ENCODE peak calls at places on chromosome 13, in four cellular contexts. P is Peyer's patch, K is colonic mucosa, G is pancreas. M is an unnamed sample. For H3K4me1 and H3K36me3, the result is how much of the 10 kb centered on the place peaks cover.

GRCh38 chr13:97319088-97319487 is 97.0 kb downstream of the MBNL2 start:
- DNase-seq in K (no peak), G (no peak), P (no peak), M (no peak)

GRCh38 chr13:111335263-111335662 is 14.8 kb downstream of the TEX29 start:
- DNase-seq in K (no peak), P (no peak), G (no peak), M (no peak)

GRCh38 chr13:58032676-58033440 is 401.3 kb downstream of the PCDH17 start:
- DNase-seq in G (no peak), P (no peak), K (no peak), M (no peak)

GRCh38 chr13:91721413-91721812 is 323.0 kb downstream of the GPC5 start:
- DNase-seq in P (no peak), K (no peak), G (no peak), M (no peak)

GRCh38 chr13:43303040-43303729 is 279.8 kb downstream of the DNAJC15 start:
- DNase-seq in P (no peak), K (peak), G (peak), M (peak)

GRCh38 chr13:34349091-34349722 is 531.3 kb downstream of the RFC3 start:
- DNase-seq in G (peak), K (peak), P (no peak), M (peak)

GRCh38 chr13:48236528-48237353 is 3.7 kb downstream of the ITM2B start:
- DNase-seq in P (no peak), G (no peak), K (no peak), M (no peak)

GRCh38 chr13:44815507-44816074 is 173.7 kb downstream of the NUFIP1 start:
- DNase-seq in P (no peak), G (peak), K (peak), M (peak)

GRCh38 chr13:55000043-55000442 is 1971.4 kb downstream of the OLFM4 start:
- DNase-seq in K (no peak), G (no peak), P (no peak), M (no peak)

GRCh38 chr13:51221674-51222509 is at the start of gene FAM124A:
- DNase-seq in G (peak), P (peak), K (peak), M (peak)

GRCh38 chr13:75876371-75877050 is 240.4 kb downstream of the LMO7 start:
- DNase-seq in K (peak), P (no peak), G (peak), M (peak)

GRCh38 chr13:29524176-29524575 is 71.3 kb downstream of the SLC7A1 start:
- DNase-seq in K (no peak), G (no peak), P (peak), M (no peak)

GRCh38 chr13:111215081-111216047 is 100.3 kb downstream of the ARHGEF7 start:
- DNase-seq in K (no peak), G (no peak), P (no peak), M (no peak)

GRCh38 chr13:24351423-24351822 is 42.0 kb downstream of the C1QTNF9 start:
- DNase-seq in K (no peak), P (no peak), G (no peak), M (no peak)

GRCh38 chr13:99009987-99010551 is 32.2 kb upstream of the DOCK9 start:
- DNase-seq in K (no peak), G (no peak), P (no peak), M (no peak)

GRCh38 chr13:87954116-87954515 is 282.9 kb downstream of the SLITRK5 start:
- DNase-seq in P (no peak), K (no peak), G (no peak), M (no peak)

GRCh38 chr13:99895428-99895998 is 76.1 kb downstream of the ZIC5 start:
- DNase-seq in K (peak), G (no peak), P (no peak), M (no peak)

DNA sequence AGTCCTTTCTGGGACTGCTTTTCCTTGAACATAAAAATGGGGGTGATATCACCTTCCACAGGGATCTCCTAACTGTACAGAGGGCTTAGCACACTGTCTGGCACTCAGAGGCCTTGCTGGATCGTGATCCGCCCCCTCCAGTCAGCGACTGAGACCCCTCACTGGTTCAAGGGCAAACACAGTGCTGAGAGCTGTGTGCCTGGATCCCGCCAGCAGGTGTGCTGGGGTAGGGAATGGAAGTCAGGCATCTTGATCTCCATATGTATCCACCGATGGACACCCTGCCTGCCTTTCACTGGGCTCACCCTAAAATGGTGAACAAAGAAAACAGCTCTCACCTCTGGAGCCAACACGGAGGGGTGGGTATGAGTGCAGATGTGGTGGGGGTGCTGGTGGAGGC is 64.3 kb downstream of the IRS2 start:
- DNase-seq in G (no peak), P (no peak), K (no peak), M (no peak)
- H3K4me1 ChIP-seq in G (under half), P (under half), K (under half), M (under half)

GRCh38 chr13:110179116-110179857 is 127.7 kb downstream of the COL4A1 start:
- DNase-seq in P (no peak), G (no peak), K (no peak), M (no peak)
- H3K36me3 ChIP-seq in P (under half), G (under half), K (under half), M (under half)

GRCh38 chr13:26551255-26551654 is 6.2 kb upstream of the WASF3 start:
- DNase-seq in G (no peak), P (no peak), K (no peak), M (no peak)
- H3K4me1 ChIP-seq in G (under half), P (under half), K (under half), M (under half)

DNA sequence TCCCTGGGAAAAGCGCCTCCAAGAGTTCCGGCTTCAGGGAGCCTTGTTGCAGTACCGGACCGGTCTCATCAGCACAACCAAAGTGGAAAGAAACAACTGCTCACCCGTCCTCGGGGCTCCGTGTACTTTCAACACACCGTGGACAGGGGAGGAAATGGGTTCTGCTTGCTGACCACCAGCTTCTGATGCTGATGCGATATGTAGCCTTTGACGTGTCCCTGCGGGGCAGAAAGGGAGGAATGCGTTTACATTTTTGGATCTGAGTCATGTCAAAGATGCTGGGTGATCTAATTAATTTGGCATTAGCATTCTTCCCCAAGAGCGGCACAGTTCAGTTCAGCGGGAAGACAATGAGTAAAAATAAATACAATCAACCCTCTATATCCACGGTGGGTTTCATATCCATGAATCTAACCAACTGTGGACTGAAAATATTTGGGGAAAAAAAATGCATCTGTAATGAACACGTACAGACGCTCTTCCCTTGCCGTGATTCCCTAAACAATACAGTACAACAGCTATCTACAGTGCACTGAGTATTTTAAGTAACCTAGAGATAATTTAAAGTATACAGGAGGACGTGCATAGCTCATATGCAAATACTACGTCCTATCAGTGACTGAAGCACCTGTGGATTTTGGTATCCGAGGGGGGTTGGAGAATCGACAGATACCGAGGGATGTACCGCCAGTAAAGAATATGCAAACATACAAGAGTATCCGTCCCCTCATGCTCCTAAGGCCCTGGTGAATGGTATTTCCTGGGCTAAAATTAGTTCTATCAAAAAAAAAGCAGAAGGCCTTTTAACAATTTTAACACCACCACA is 19.8 kb downstream of the PROZ start:
- DNase-seq in K (no peak), G (no peak), P (no peak), M (no peak)
- H3K36me3 ChIP-seq in K (under half), G (half or more), P (under half), M (under half)

GRCh38 chr13:73984201-73984600 is 150.0 kb downstream of the KLF12 start:
- DNase-seq in K (no peak), P (no peak), G (no peak), M (no peak)
- H3K4me1 ChIP-seq in K (under half), P (under half), G (under half), M (under half)

DNA sequence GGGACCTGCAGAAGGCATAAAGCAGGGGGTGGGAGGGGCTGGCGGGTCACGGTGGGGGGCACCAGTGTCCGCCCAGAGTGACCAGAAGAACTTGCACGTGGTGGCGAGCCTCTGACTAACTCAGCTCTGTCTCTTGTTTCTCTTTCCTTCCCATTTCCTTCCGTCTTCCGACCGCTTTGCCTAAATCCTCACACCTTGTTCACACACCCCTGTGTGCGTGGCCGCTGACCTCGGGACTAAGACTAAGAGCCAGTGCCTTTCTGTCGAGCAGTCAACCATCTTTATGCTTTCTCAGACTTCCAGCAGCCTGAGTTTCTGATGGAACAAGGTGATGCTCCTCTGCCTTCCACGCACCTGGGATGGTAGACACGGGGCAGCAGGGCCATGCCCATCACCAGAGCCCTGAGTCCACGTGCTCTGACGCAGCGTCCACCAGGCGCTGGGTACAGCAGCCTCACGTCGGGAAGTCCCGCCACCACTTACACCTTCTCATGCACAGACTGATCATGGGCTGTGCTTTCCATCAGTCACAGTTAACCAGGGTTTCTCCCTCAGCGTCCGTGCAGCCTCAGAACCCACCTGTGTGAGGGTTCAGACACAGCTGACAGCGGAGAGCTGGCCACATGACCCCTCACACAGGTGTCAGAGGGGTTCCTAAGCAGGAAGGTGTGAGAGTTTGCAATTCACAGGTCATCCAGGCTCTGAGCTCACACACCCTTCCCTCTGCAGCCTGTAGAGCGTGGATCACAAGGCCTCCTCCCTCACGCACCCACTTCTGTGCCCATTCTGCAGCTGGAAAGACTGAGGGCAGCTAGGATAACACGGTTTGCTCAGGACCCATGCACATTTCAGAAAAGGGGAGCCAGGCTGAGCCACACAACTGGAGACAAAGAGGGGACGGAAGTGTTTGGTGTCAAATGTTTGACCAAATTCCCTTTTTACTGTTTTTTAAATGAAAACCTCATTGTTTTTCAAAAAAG is 90.7 kb upstream of the MCF2L start:
- DNase-seq in G (no peak), K (no peak), P (no peak), M (no peak)
- H3K36me3 ChIP-seq in G (under half), K (under half), P (under half), M (under half)

GRCh38 chr13:113655358-113656014 is 2.5 kb downstream of the ATP4B start:
- DNase-seq in G (peak), P (peak), K (no peak), M (no peak)

GRCh38 chr13:113653264-113654174 is 4.5 kb downstream of the ATP4B start:
- DNase-seq in G (peak), P (peak), K (no peak), M (no peak)

GRCh38 chr13:113656015-113656588 is 1.9 kb downstream of the ATP4B start:
- DNase-seq in K (no peak), G (peak), P (peak), M (no peak)

GRCh38 chr13:113654175-113654560 is 3.8 kb downstream of the ATP4B start:
- DNase-seq in K (no peak), G (peak), P (peak), M (no peak)

GRCh38 chr13:113654591-113655357 is 3.2 kb downstream of the ATP4B start:
- DNase-seq in K (no peak), G (peak), P (peak), M (no peak)
- H3K4me1 ChIP-seq in K (under half), G (under half), P (under half), M (under half)

DNA sequence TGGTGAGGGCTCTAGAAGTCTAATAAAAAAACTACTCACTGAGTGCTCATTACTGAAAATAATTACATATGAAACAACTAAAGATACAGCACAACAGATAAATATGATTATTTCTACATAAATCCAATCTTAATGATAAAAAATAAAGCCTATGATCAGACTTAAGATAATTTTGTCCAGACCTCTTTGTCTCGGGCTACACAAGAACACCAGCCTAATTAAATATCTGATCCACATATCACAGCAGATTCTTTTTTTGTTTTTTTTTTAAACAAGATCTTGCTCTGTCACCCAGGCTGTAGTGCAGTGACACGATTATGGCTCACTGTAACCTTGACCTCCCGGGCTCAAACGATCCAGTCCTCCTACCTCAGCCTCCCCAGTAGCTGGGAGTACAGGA is 30.3 kb upstream of the SMAD9 start:
- DNase-seq in G (no peak), P (no peak), K (no peak), M (no peak)
- H3K36me3 ChIP-seq in G (under half), P (under half), K (under half), M (under half)

GRCh38 chr13:40342901-40343300 is 323.5 kb downstream of the FOXO1 start:
- DNase-seq in K (no peak), P (no peak), G (no peak), M (no peak)
- H3K4me1 ChIP-seq in K (under half), P (under half), G (under half), M (under half)

GRCh38 chr13:80259159-80259558 is 81.8 kb downstream of the SPRY2 start:
- DNase-seq in G (no peak), P (peak), K (peak), M (peak)

GRCh38 chr13:80251403-80251802 is 89.5 kb downstream of the SPRY2 start:
- DNase-seq in P (no peak), K (no peak), G (no peak), M (peak)

GRCh38 chr13:80262051-80262695 is 78.8 kb downstream of the SPRY2 start:
- DNase-seq in P (no peak), K (no peak), G (no peak), M (no peak)

GRCh38 chr13:80255946-80256345 is 85.0 kb downstream of the SPRY2 start:
- DNase-seq in P (no peak), K (no peak), G (no peak), M (no peak)

DNA sequence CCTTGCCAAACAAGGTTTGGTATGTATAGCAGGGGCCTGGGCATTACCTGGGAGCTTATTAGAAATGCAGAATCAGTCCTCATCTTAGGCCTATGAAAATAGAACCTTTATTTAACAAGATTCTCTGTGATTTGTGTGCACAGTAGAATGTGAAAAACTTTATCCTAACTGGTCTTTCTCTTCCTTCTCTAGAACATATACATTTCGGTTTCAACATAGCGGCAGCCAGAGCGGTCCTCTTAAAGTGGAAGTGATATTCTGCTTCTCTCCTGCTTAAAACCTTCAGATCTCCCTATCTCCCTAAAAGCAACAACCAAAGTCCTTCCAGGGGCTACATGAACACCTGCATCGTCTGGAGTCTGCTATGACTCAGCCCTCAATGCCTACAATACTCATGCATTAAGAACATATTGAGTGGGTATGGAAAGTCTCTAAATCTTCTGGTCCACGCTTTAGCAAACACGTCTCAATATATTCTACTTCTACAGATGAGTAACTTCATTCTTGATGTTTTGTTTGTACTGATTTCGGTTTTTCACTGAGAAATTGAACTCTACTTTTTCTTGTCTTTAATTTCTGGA is 84.5 kb downstream of the SPRY2 start:
- DNase-seq in G (no peak), K (no peak), P (no peak), M (no peak)
- H3K36me3 ChIP-seq in G (under half), K (under half), P (under half), M (under half)